ENCODE peak calls at places on chromosomes 12 and 14, in six cellular contexts. H, L, I, B, Z and Q are unnamed samples.

GRCh38 chr12:10031318-10031717 is 836 bp downstream of the CLEC9A start:
- DNase-seq in H (no peak), L (no peak), I (no peak), B (no peak), Z (no peak), Q (no peak)

GRCh38 chr12:122009741-122010140 is 11.9 kb upstream of the BCL7A start:
- DNase-seq in H (no peak), L (no peak), I (no peak), B (no peak), Z (no peak), Q (peak; percentile 25)

GRCh38 chr12:74890237-74890599 is 319.4 kb downstream of the KCNC2 start:
- DNase-seq in H (no peak), L (no peak), I (no peak), B (no peak), Z (no peak), Q (no peak)

GRCh38 chr12:121331268-121331667 is 20.9 kb downstream of the ANAPC5 start:
- DNase-seq in H (no peak), L (no peak), I (no peak), B (no peak), Z (no peak), Q (no peak)

GRCh38 chr12:26373606-26374495 is 178.5 kb downstream of the SSPN start:
- DNase-seq in H (no peak), L (no peak), I (no peak), B (no peak), Z (no peak), Q (no peak)

GRCh38 chr12:113388351-113388750 is 15.3 kb downstream of the SDS start:
- DNase-seq in H (no peak), L (no peak), I (no peak), B (no peak), Z (no peak), Q (no peak)

GRCh38 chr12:50992814-50993213 is 33.4 kb downstream of the SLC11A2 start:
- DNase-seq in H (no peak), L (peak; percentile 21), I (peak; percentile 37), B (no peak), Z (no peak), Q (no peak)

GRCh38 chr12:52327830-52328500 is 6.8 kb upstream of the KRT83 start:
- DNase-seq in H (no peak), L (no peak), I (no peak), B (no peak), Z (no peak), Q (no peak)

GRCh38 chr14:88194531-88194930 is 128.5 kb downstream of the KCNK10 start:
- DNase-seq in H (no peak), L (no peak), I (no peak), B (no peak), Z (no peak), Q (no peak)

GRCh38 chr12:12216349-12217017 is 50.4 kb downstream of the LRP6 start:
- DNase-seq in H (no peak), L (no peak), I (no peak), B (no peak), Z (no peak), Q (no peak)

GRCh38 chr12:26566670-26567069 is 266.3 kb downstream of the ITPR2 start:
- DNase-seq in H (no peak), L (no peak), I (no peak), B (no peak), Z (no peak), Q (no peak)

GRCh38 chr12:8609061-8609570 is 3.5 kb downstream of the AICDA start:
- DNase-seq in H (no peak), L (no peak), I (no peak), B (no peak), Z (no peak), Q (no peak)

DNA sequence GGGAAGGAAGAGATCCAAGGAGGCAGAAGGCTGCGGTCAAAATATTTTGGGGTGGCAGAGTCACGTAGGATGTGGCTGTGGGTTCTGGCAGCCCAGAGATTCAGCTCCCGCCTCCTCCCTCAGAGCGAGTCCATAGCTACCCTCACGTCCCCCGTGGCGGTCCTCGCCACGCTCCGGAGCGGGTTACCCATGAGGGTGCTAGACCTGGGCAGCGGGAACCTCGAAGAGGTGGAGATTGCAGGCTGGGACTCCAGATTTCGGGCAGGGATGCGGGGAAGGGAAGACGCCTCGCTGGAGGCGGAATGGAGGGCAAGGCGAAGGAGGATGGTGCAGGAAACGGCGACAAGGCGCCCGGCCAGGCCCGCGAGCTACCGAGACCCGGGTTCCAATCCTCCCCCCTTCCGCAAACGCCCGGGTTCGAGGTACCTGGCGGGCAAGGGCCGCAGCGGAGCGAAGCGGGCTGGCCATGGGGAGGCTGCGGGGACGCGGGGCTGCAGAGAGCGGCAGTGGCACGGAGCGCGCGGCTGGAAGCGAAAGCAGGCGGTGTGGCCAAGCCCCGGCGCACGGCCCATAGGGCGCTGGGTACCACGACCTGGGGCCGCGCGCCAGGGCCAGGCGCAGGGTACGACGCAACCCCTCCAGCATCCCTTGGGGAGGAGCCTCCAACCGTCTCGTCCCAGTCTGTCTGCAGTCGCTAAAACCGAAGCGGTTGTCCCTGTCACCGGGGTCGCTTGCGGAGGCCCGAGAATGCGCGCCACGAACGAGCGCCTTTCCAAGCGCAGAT is 46.2 kb downstream of the BCAT1 start:
- DNase-seq in H (no peak), L (peak; percentile 22), I (no peak), B (no peak), Z (peak; percentile 43), Q (peak; percentile 63)
- H3K27ac ChIP-seq in H (no peak overlapping the region), L (peak overlapping the region; percentile 54), I (no peak overlapping the region), B (peak overlapping the region; percentile 48), Z (peak overlapping the region; percentile 82), Q (peak overlapping the region; percentile 78)

GRCh38 chr14:34227834-34228662 is 234.0 kb downstream of the SPTSSA start:
- DNase-seq in H (peak; percentile 18), L (peak; percentile 41), I (peak; percentile 53), B (no peak), Z (peak; percentile 43), Q (peak; percentile 59)
- TF ChIP-seq CTCF in H (peak; percentile 44), L (peak; percentile 87), I (peak; percentile 86), B (peak; percentile 72), Z (peak; percentile 80), Q (peak; percentile 81)

GRCh38 chr14:20774258-20774657 is 6.1 kb downstream of the EDDM3B start:
- DNase-seq in H (no peak), L (no peak), I (no peak), B (no peak), Z (no peak), Q (no peak)

GRCh38 chr14:20772650-20773049 is 4.4 kb downstream of the EDDM3B start:
- DNase-seq in H (no peak), L (no peak), I (no peak), B (no peak), Z (no peak), Q (no peak)

GRCh38 chr14:20768593-20768892 is 339 bp downstream of the EDDM3B start:
- DNase-seq in H (no peak), L (no peak), I (no peak), B (no peak), Z (no peak), Q (no peak)
- H3K9me3 ChIP-seq in H (no peaks in the 10 kb centered on the region), L (no peaks in the 10 kb centered on the region), I (no peaks in the 10 kb centered on the region), B (no peaks in the 10 kb centered on the region), Z (no peaks in the 10 kb centered on the region), Q (no peaks in the 10 kb centered on the region)

GRCh38 chr12:116199160-116199559 is 78.3 kb downstream of the MED13L start:
- DNase-seq in H (no peak), L (no peak), I (no peak), B (no peak), Z (no peak), Q (no peak)
- H3K27ac ChIP-seq in H (no peak overlapping the region), L (no peak overlapping the region), I (no peak overlapping the region), B (no peak overlapping the region), Z (peak overlapping the region; percentile 19), Q (no peak overlapping the region)

DNA sequence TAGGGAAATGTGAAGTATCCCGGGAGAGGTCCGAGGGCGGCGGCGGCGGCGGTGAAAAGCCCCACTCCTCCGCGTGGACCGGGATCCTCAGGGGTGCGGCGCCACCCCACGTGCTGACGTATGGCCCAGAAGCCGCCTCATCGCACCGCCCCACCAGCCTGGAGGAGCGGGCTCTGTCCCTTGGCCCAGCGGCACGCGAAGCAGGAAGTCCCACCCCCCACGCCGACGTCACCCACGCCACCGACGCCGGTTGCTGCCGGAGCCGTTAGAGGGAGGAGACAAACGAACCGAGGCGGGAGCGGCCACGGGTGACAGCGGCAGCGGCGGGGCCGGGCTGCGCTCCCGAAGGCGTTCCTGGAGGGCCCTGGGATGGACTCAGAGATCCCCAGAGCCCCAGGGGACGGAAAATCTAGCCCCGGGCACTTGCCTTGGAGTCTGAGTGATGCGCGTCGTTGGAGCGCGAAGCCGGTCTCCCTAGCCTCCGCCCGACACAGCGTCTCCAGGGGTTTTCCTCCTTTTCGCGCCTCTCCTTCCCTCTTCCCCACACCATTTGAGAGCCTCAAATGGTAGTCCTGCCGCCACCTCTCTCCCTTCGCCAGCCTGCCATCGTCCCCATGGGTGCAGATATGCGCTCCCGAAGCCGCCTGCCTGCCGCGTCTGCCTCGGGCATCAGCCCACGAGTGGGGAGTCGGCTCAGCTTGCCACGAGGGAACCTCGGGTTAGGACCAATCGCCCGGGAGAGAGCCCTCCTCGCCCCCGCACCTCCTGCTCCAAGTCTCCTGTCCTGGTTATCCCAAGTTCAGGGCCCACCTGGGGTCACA is at the start of gene CEP83:
- DNase-seq in H (peak; percentile 94), L (peak; percentile 98), I (peak; percentile 98), B (peak; percentile 80), Z (peak; percentile 99), Q (peak; percentile 99)
- TF ChIP-seq CTCF in H (no peak), L (no peak), I (no peak), B (no peak), Z (no peak), Q (no peak)

GRCh38 chr12:133206390-133206789 is 25.1 kb downstream of the ZNF268 start:
- DNase-seq in H (no peak), L (no peak), I (no peak), B (no peak), Z (no peak), Q (no peak)

GRCh38 chr12:133204264-133204603 is 22.9 kb downstream of the ZNF268 start:
- DNase-seq in H (no peak), L (no peak), I (no peak), B (no peak), Z (no peak), Q (no peak)

GRCh38 chr12:133203344-133204263 is 22.3 kb downstream of the ZNF268 start:
- DNase-seq in H (no peak), L (no peak), I (no peak), B (no peak), Z (no peak), Q (no peak)

GRCh38 chr12:133202493-133203343 is 21.4 kb downstream of the ZNF268 start:
- DNase-seq in H (no peak), L (no peak), I (no peak), B (no peak), Z (no peak), Q (no peak)

DNA sequence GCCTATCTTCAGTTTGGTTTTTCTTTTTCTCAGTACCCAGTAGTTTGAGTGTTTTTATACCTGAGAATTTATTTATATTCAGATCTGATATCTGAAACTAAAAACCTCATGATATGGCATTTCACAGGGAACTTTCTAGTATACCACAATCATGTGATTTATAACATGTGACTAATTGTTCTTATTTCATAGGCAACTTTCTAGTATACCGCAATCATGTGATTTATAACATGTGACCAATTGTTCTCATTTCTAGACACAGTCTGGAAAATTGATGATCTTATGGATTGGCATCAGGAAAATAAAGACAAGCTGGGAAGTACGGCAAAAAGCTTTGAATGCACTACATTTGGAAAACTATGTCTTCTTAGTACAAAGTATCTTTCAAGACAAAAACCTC is 20.6 kb downstream of the ZNF268 start:
- DNase-seq in H (no peak), L (no peak), I (no peak), B (no peak), Z (no peak), Q (no peak)
- H3K9me3 ChIP-seq in H (peaks cover 62% of the 10 kb centered on the region), L (peaks cover 83% of the 10 kb centered on the region), I (peaks cover 90% of the 10 kb centered on the region), B (peaks cover 52% of the 10 kb centered on the region), Z (peaks cover 82% of the 10 kb centered on the region), Q (peaks cover 74% of the 10 kb centered on the region)